ENCODE peak calls at places on chromosomes 7 and 10, in eight cellular contexts. One of them, this sample, is unnamed.

GRCh38 chr10:131646551-131647525 is 254.0 kb upstream of the PPP2R2D start:
- DNase-seq in mammary epithelial cell: no peak
- DNase-seq in NCI-H2081: no peak
- DNase-seq in neural crest cell: no peak
- DNase-seq in HepG2: no peak
- DNase-seq in ascending aorta: no peak
- DNase-seq in cardiac septum: peak
- DNase-seq in heart left ventricle: no peak
- DNase-seq in this sample: no peak

GRCh38 chr10:17805921-17806577 is 3.1 kb upstream of the MRC1 start:
- DNase-seq in neural crest cell: no peak
- DNase-seq in mammary epithelial cell: peak
- DNase-seq in heart left ventricle: no peak
- DNase-seq in ascending aorta: no peak
- DNase-seq in cardiac septum: no peak
- DNase-seq in NCI-H2081: peak
- DNase-seq in HepG2: no peak
- DNase-seq in this sample: no peak

GRCh38 chr10:19904202-19904661 is 88.0 kb downstream of the PLXDC2 start:
- DNase-seq in heart left ventricle: no peak
- DNase-seq in NCI-H2081: no peak
- DNase-seq in ascending aorta: no peak
- DNase-seq in HepG2: no peak
- DNase-seq in cardiac septum: no peak
- DNase-seq in mammary epithelial cell: peak
- DNase-seq in neural crest cell: no peak
- DNase-seq in this sample: no peak

GRCh38 chr7:42770106-42770505 is 141.8 kb downstream of the C7orf25 start:
- DNase-seq in cardiac septum: no peak
- DNase-seq in HepG2: no peak
- DNase-seq in ascending aorta: no peak
- DNase-seq in NCI-H2081: no peak
- DNase-seq in mammary epithelial cell: peak
- DNase-seq in neural crest cell: no peak
- DNase-seq in heart left ventricle: no peak
- DNase-seq in this sample: no peak

GRCh38 chr10:65898055-65898454 is 1027.8 kb upstream of the LRRTM3 start:
- DNase-seq in ascending aorta: no peak
- DNase-seq in HepG2: no peak
- DNase-seq in cardiac septum: no peak
- DNase-seq in mammary epithelial cell: no peak
- DNase-seq in NCI-H2081: no peak
- DNase-seq in heart left ventricle: no peak
- DNase-seq in neural crest cell: no peak
- DNase-seq in this sample: no peak

GRCh38 chr7:155702616-155703015 is 58.2 kb downstream of the RBM33 start:
- DNase-seq in ascending aorta: no peak
- DNase-seq in HepG2: no peak
- DNase-seq in NCI-H2081: no peak
- DNase-seq in cardiac septum: no peak
- DNase-seq in neural crest cell: no peak
- DNase-seq in heart left ventricle: no peak
- DNase-seq in mammary epithelial cell: peak
- DNase-seq in this sample: no peak

GRCh38 chr7:102095933-102096332 is 190.7 kb upstream of the SH2B2 start:
- DNase-seq in heart left ventricle: no peak
- DNase-seq in mammary epithelial cell: no peak
- DNase-seq in cardiac septum: peak
- DNase-seq in HepG2: no peak
- DNase-seq in neural crest cell: no peak
- DNase-seq in NCI-H2081: no peak
- DNase-seq in ascending aorta: no peak
- DNase-seq in this sample: no peak

GRCh38 chr7:22872087-22872807 is 49.6 kb upstream of the TOMM7 start:
- DNase-seq in HepG2: no peak
- DNase-seq in heart left ventricle: no peak
- DNase-seq in NCI-H2081: no peak
- DNase-seq in neural crest cell: no peak
- DNase-seq in mammary epithelial cell: no peak
- DNase-seq in ascending aorta: no peak
- DNase-seq in cardiac septum: no peak
- DNase-seq in this sample: no peak

GRCh38 chr10:8722835-8723234 is 668.3 kb downstream of the GATA3 start:
- DNase-seq in cardiac septum: no peak
- DNase-seq in NCI-H2081: no peak
- DNase-seq in ascending aorta: no peak
- DNase-seq in heart left ventricle: no peak
- DNase-seq in mammary epithelial cell: no peak
- DNase-seq in neural crest cell: no peak
- DNase-seq in HepG2: no peak
- DNase-seq in this sample: no peak

GRCh38 chr7:100983451-100984187 is 14.3 kb downstream of the MUC12 start:
- DNase-seq in HepG2: no peak
- DNase-seq in neural crest cell: no peak
- DNase-seq in NCI-H2081: no peak
- DNase-seq in ascending aorta: no peak
- DNase-seq in cardiac septum: peak
- DNase-seq in heart left ventricle: no peak
- DNase-seq in mammary epithelial cell: peak
- DNase-seq in this sample: peak

GRCh38 chr7:23349484-23350157 is 50.5 kb downstream of the MALSU1 start:
- DNase-seq in mammary epithelial cell: peak
- DNase-seq in neural crest cell: no peak
- DNase-seq in HepG2: no peak
- DNase-seq in NCI-H2081: no peak
- DNase-seq in ascending aorta: no peak
- DNase-seq in cardiac septum: no peak
- DNase-seq in heart left ventricle: no peak
- DNase-seq in this sample: no peak

GRCh38 chr10:116472874-116473273 is 45.2 kb downstream of the PNLIPRP3 start:
- DNase-seq in cardiac septum: no peak
- DNase-seq in NCI-H2081: no peak
- DNase-seq in ascending aorta: no peak
- DNase-seq in mammary epithelial cell: peak
- DNase-seq in neural crest cell: no peak
- DNase-seq in HepG2: no peak
- DNase-seq in heart left ventricle: no peak
- DNase-seq in this sample: no peak

GRCh38 chr10:62831346-62831745 is 15.2 kb upstream of the EGR2 start:
- DNase-seq in neural crest cell: no peak
- DNase-seq in NCI-H2081: no peak
- DNase-seq in mammary epithelial cell: peak
- DNase-seq in heart left ventricle: no peak
- DNase-seq in HepG2: no peak
- DNase-seq in ascending aorta: no peak
- DNase-seq in cardiac septum: no peak
- DNase-seq in this sample: no peak

GRCh38 chr10:94963901-94964300 is 25.4 kb downstream of the CYP2C9 start:
- DNase-seq in mammary epithelial cell: peak
- DNase-seq in heart left ventricle: no peak
- DNase-seq in ascending aorta: no peak
- DNase-seq in neural crest cell: peak
- DNase-seq in NCI-H2081: peak
- DNase-seq in cardiac septum: no peak
- DNase-seq in HepG2: peak
- DNase-seq in this sample: no peak

GRCh38 chr7:102426268-102427031 is 6.9 kb upstream of the ORAI2 start:
- DNase-seq in mammary epithelial cell: no peak
- DNase-seq in neural crest cell: no peak
- DNase-seq in cardiac septum: no peak
- DNase-seq in NCI-H2081: no peak
- DNase-seq in heart left ventricle: no peak
- DNase-seq in ascending aorta: peak
- DNase-seq in HepG2: no peak
- DNase-seq in this sample: peak

GRCh38 chr7:2171855-2172254 is 60.9 kb downstream of the MAD1L1 start:
- DNase-seq in HepG2: no peak
- DNase-seq in cardiac septum: peak
- DNase-seq in NCI-H2081: no peak
- DNase-seq in neural crest cell: no peak
- DNase-seq in heart left ventricle: no peak
- DNase-seq in mammary epithelial cell: no peak
- DNase-seq in ascending aorta: no peak
- DNase-seq in this sample: no peak

GRCh38 chr7:104857458-104858425 is 156.3 kb upstream of the KMT2E start:
- DNase-seq in mammary epithelial cell: no peak
- DNase-seq in cardiac septum: no peak
- DNase-seq in HepG2: no peak
- DNase-seq in ascending aorta: no peak
- DNase-seq in heart left ventricle: no peak
- DNase-seq in NCI-H2081: no peak
- DNase-seq in neural crest cell: no peak
- DNase-seq in this sample: no peak

GRCh38 chr7:67713651-67714050 is 717.0 kb downstream of the TYW1 start:
- DNase-seq in neural crest cell: no peak
- DNase-seq in heart left ventricle: no peak
- DNase-seq in mammary epithelial cell: no peak
- DNase-seq in HepG2: no peak
- DNase-seq in NCI-H2081: no peak
- DNase-seq in ascending aorta: no peak
- DNase-seq in cardiac septum: no peak
- DNase-seq in this sample: no peak

GRCh38 chr7:108037140-108037539 is 34.2 kb upstream of the LAMB1 start:
- DNase-seq in HepG2: no peak
- DNase-seq in neural crest cell: no peak
- DNase-seq in ascending aorta: no peak
- DNase-seq in heart left ventricle: no peak
- DNase-seq in cardiac septum: no peak
- DNase-seq in mammary epithelial cell: no peak
- DNase-seq in NCI-H2081: no peak
- DNase-seq in this sample: no peak

GRCh38 chr10:24449334-24449740 is 240.4 kb downstream of the KIAA1217 start:
- DNase-seq in mammary epithelial cell: peak
- DNase-seq in neural crest cell: no peak
- DNase-seq in HepG2: no peak
- DNase-seq in cardiac septum: no peak
- DNase-seq in heart left ventricle: no peak
- DNase-seq in NCI-H2081: no peak
- DNase-seq in ascending aorta: no peak
- DNase-seq in this sample: no peak

GRCh38 chr7:129502708-129503685 is 666 bp downstream of the SMKR1 start:
- DNase-seq in neural crest cell: peak
- DNase-seq in cardiac septum: no peak
- DNase-seq in NCI-H2081: peak
- DNase-seq in heart left ventricle: no peak
- DNase-seq in mammary epithelial cell: no peak
- DNase-seq in HepG2: no peak
- DNase-seq in ascending aorta: no peak
- DNase-seq in this sample: peak

GRCh38 chr7:52961084-52961483 is 74.3 kb upstream of the POM121L12 start:
- DNase-seq in neural crest cell: no peak
- DNase-seq in ascending aorta: no peak
- DNase-seq in NCI-H2081: no peak
- DNase-seq in cardiac septum: no peak
- DNase-seq in heart left ventricle: no peak
- DNase-seq in mammary epithelial cell: no peak
- DNase-seq in HepG2: no peak
- DNase-seq in this sample: no peak